ENCODE peak calls at places on chromosomes 5 and 9, in five cellular contexts. H, P, T, B and V are unnamed samples.
A peak's percentile ranks its signal among the peaks of the same experiment; 100 is the strongest.

GRCh38 chr5:57442080-57442839 is 40.4 kb downstream of the ACTBL2 start:
- DNase-seq in H (peak; percentile 18), P (no peak), B (no peak), T (no peak), V (no peak)

GRCh38 chr9:98995059-98995665 is 51.5 kb downstream of the COL15A1 start:
- DNase-seq in B (no peak), P (no peak), T (no peak), H (no peak), V (peak; percentile 26)

GRCh38 chr5:134541736-134542376 is 16.4 kb downstream of the JADE2 start:
- DNase-seq in P (no peak), B (no peak), H (peak; percentile 17), T (no peak), V (no peak)

GRCh38 chr9:124279531-124280175 is 21.9 kb downstream of the NEK6 start:
- DNase-seq in H (no peak), B (no peak), P (no peak), T (no peak), V (no peak)

GRCh38 chr5:115098041-115098702 is 71.5 kb downstream of the TRIM36 start:
- DNase-seq in B (no peak), H (peak; percentile 68), T (no peak), P (no peak), V (no peak)

GRCh38 chr9:107946364-107947137 is 457.0 kb upstream of the KLF4 start:
- DNase-seq in T (no peak), H (no peak), P (no peak), B (no peak), V (no peak)

GRCh38 chr9:14350766-14351165 is 36.8 kb upstream of the NFIB start:
- DNase-seq in H (no peak), B (no peak), T (no peak), P (no peak), V (no peak)

GRCh38 chr9:70987986-70988385 is 133.4 kb downstream of the TRPM3 start:
- DNase-seq in P (no peak), H (no peak), B (no peak), T (no peak), V (no peak)

GRCh38 chr5:180328296-180329137 is 24.6 kb downstream of the GFPT2 start:
- DNase-seq in T (peak; percentile 86), B (peak; percentile 78), H (peak; percentile 85), P (peak; percentile 78), V (peak; percentile 78)

DNA sequence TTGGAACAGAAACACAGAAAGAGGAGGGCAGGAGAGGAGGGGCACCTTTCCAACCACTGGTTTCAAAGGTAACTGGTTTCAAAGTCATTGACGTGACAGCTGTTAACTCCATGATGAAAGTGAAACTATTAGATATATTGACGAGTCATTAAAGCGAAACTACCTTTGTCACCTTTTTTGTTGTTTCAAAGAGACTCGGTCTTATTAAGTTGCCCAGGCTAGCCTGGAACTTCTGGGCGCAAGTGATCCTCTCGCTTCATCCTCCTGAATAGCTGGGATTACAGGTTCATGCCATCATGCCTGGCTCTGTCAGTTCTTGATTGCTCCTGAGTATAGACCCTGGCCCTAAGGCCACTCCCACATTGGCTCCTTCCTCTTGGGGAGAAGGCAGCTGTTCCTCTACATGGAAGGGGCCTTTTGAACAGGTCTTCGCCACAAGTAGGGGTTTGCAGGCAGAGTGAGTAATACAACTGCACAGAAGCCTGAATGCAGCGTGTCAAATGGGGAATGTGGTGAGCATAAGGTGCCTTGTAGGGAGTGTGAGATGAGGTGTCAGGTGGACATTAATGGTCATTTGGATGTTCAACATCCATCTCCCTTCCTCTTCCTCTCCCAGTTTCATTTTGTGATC is 3.4 kb upstream of the F12 start:
- DNase-seq in H (no peak), B (no peak), T (no peak), P (no peak), V (no peak)
- H3K27ac ChIP-seq in H (no peak overlapping the region), B (peak overlapping the region; percentile 12), T (no peak overlapping the region), P (no peak overlapping the region), V (no peak overlapping the region)

GRCh38 chr9:120936011-120936763 is 9.6 kb upstream of the TRAF1 start:
- DNase-seq in H (peak; percentile 93), P (peak; percentile 88), B (peak; percentile 85), T (peak; percentile 96), V (peak; percentile 66)

GRCh38 chr9:120937127-120937526 is 10.5 kb upstream of the TRAF1 start:
- DNase-seq in P (no peak), T (no peak), B (no peak), H (no peak), V (no peak)

GRCh38 chr9:120934271-120934670 is 7.7 kb upstream of the TRAF1 start:
- DNase-seq in H (no peak), P (no peak), T (no peak), B (no peak), V (no peak)

GRCh38 chr9:120936764-120937122 is 10.1 kb upstream of the TRAF1 start:
- DNase-seq in B (no peak), T (no peak), P (no peak), H (no peak), V (no peak)

GRCh38 chr9:120935383-120935857 is 8.8 kb upstream of the TRAF1 start:
- DNase-seq in P (no peak), H (peak; percentile 90), T (peak; percentile 97), B (no peak), V (peak; percentile 75)
- H3K27ac ChIP-seq in P (peak overlapping the region; percentile 100), H (peak overlapping the region; percentile 74), T (peak overlapping the region; percentile 44), B (peak overlapping the region; percentile 52), V (peak overlapping the region; percentile 81)

GRCh38 chr9:97567182-97567893 is 65.8 kb downstream of the TSTD2 start:
- DNase-seq in B (no peak), H (no peak), P (no peak), T (no peak), V (no peak)
- H3K27ac ChIP-seq in B (no peak overlapping the region), H (no peak overlapping the region), P (no peak overlapping the region), T (no peak overlapping the region), V (no peak overlapping the region)

DNA sequence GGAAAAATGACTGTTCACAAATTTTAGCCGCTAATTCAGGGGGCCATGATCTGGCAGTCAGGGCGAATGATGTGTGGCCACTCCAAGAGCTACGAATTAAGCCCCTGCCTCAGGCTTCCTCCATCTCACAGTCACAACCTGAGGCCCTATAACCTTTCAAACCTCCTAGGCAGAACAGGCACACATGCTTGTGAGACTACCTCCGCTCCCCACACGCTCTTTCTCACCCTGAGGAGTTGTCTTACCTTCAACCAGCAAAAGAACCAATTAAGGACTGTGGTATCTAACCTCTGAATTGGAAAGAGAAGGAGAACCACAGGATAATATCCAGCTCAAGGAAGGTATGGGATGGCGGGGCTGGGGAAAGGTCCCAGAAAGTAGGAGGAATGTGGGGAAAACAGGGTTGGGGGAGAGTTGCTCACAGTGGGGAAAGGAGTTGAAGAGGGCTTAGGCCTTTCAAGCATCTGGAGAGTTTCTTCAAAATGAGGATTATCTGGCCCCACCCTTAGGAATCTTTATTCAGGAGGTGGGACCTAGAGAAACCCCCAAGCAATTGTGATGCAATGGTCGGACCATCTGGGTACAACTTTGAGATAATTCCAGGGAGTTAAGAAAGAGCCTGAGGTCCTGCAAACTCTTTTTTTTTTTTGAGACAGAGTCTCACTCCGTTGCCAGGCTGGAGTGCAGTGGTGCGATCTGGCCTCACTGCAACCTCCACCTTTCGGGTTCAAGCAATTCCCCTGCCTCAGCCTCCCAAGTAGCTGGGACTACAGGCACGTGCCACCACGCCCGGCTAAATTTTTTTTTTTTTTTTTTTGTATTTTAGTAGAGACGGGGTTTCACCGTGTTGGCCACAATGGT is 5.5 kb downstream of the PCDH1 start:
- DNase-seq in T (no peak), H (no peak), P (no peak), B (no peak), V (no peak)
- H3K27ac ChIP-seq in T (peak overlapping the region; percentile 27), H (no peak overlapping the region), P (no peak overlapping the region), B (no peak overlapping the region), V (no peak overlapping the region)

DNA sequence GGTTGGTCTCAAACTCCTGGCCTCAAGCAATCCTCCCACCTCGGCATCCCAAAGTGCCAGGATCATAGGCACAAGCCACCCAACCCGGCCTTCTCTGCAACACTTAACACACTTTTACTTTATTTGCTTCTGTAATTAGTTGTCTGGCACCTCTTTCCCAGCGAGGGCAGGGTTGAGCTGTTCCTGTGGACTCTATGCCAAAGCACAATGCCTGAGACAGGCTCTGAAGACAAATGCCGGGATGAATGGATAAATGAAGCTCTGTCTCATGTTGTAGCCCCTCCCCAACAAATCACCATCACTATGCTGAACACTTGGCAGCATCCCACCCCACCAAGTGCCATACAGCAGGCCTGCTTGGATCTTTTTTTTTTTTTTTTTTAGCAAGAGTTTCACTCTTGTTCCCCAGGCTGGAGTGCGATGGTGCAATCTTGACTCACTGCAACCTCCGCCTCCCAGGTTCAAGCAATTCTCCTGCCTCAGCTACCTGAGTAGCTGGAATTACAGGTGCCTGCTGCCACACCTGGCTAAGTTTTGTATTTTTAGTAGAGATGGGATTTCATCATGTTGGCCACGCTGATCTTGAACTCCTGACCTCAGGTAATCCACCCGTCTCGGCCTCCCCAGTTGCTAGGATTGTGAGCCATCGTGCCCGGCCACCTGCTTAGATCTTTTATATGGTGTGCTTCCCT is 21.3 kb downstream of the GPX3 start:
- DNase-seq in H (no peak), T (peak; percentile 76), B (no peak), P (no peak), V (no peak)
- H3K27ac ChIP-seq in H (no peak overlapping the region), T (no peak overlapping the region), B (no peak overlapping the region), P (no peak overlapping the region), V (no peak overlapping the region)

DNA sequence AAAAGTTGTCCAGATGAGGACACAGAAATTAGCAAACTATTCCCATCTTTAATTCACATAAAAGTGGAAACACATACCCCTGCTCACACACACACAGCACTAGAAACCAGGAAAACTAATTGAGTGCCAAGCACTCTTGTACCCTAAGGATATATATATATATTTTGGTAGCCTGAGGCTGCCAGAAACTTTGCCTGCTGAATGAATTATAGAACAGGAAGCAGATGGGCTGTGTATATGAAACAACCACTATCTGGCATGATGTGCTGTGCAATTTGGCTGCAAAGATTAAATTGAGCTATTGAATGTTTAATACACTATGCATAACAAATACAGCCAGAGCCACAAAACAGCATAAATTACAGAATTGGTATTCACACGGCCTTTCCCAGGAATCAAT is 294.5 kb downstream of the TLE1 start:
- DNase-seq in H (no peak), T (no peak), B (no peak), P (no peak), V (no peak)
- H3K27ac ChIP-seq in H (no peak overlapping the region), T (no peak overlapping the region), B (no peak overlapping the region), P (no peak overlapping the region), V (no peak overlapping the region)

DNA sequence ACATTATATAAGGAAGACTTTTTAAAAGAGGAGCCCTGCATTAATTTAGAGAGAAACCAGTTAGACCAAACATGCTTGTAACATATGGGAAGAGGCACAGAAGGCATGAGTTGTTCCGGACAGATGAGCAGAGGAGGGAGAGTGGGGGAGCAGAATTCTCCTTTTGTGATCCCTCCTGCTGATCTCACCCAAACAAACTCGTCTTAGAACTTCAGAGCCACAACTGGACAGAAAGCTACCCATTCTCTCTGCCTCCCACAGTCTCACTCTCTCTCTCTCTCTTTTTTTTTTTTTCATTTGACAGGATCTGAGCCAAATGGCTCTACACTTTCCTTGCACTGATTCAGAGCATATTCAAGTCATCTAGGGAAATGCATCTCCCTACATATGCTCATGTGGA is 196.0 kb upstream of the PAPPA start:
- DNase-seq in P (no peak), H (no peak), T (no peak), B (no peak), V (no peak)
- H3K27ac ChIP-seq in P (no peak overlapping the region), H (no peak overlapping the region), T (no peak overlapping the region), B (no peak overlapping the region), V (no peak overlapping the region)